ENCODE peak calls at places on chromosomes 6 and 20, in eight cellular contexts. A, Z, B, J, O, X, M and D are unnamed samples.

GRCh38 chr20:5612476-5613291 is 137.5 kb upstream of the SHLD1 start:
- DNase-seq in Z (no peak), B (no peak), A (peak; percentile 9), X (no peak), M (no peak), O (no peak), J (peak; percentile 85), D (no peak)

GRCh38 chr6:15312500-15312899 is 66.6 kb downstream of the JARID2 start:
- DNase-seq in J (peak; percentile 62), Z (no peak), M (no peak), B (no peak), A (no peak), X (no peak), O (no peak), D (no peak)

GRCh38 chr6:160912411-160912810 is 79.2 kb upstream of the MAP3K4 start:
- DNase-seq in X (no peak), O (no peak), B (no peak), A (no peak), J (no peak), M (no peak), Z (no peak), D (no peak)

GRCh38 chr6:79438015-79438414 is 99.2 kb downstream of the LCA5 start:
- DNase-seq in X (no peak), A (peak; percentile 16), B (no peak), Z (no peak), O (no peak), M (no peak), J (no peak), D (no peak)

GRCh38 chr6:170049641-170050491 is 241.0 kb downstream of the DLL1 start:
- DNase-seq in X (no peak), Z (no peak), B (no peak), J (peak; percentile 50), M (no peak), A (peak; percentile 68), O (peak; percentile 11), D (no peak)

GRCh38 chr6:63844287-63844686 is 208.7 kb downstream of the PHF3 start:
- DNase-seq in O (no peak), Z (no peak), J (peak; percentile 96), B (no peak), X (no peak), A (peak; percentile 72), M (no peak), D (no peak)

GRCh38 chr6:34484899-34485298 is 19.0 kb downstream of the PACSIN1 start:
- DNase-seq in O (no peak), Z (no peak), M (peak; percentile 65), J (no peak), X (no peak), B (no peak), A (no peak), D (no peak)

GRCh38 chr6:165774903-165775608 is 112.0 kb upstream of the PDE10A start:
- DNase-seq in X (no peak), B (no peak), O (no peak), A (no peak), M (no peak), J (no peak), Z (peak; percentile 51), D (no peak)

GRCh38 chr20:15889073-15889923 is 684.0 kb downstream of the KIF16B start:
- DNase-seq in Z (no peak), A (no peak), J (no peak), O (no peak), M (no peak), X (no peak), B (no peak), D (no peak)

GRCh38 chr6:73927421-73927820 is 231.4 kb downstream of the CD109 start:
- DNase-seq in X (no peak), B (no peak), O (no peak), Z (no peak), J (no peak), A (no peak), M (no peak), D (no peak)

GRCh38 chr20:43292221-43292620 is 102.5 kb upstream of the PTPRT start:
- DNase-seq in M (no peak), J (no peak), O (no peak), X (no peak), B (no peak), Z (no peak), A (no peak), D (no peak)

GRCh38 chr20:44730441-44730840 is 15.2 kb upstream of the KCNK15 start:
- DNase-seq in X (no peak), A (peak; percentile 95), O (no peak), M (no peak), J (peak; percentile 77), B (peak; percentile 92), Z (no peak), D (no peak)

GRCh38 chr6:98871057-98871456 is 36.7 kb downstream of the POU3F2 start:
- DNase-seq in O (no peak), Z (no peak), B (no peak), A (peak; percentile 58), M (no peak), J (no peak), X (no peak), D (no peak)

GRCh38 chr6:40796280-40797223 is 209.4 kb upstream of the LRFN2 start:
- DNase-seq in J (no peak), A (no peak), X (no peak), O (peak; percentile 62), M (no peak), Z (peak; percentile 10), B (no peak), D (no peak)

GRCh38 chr20:4216142-4216735 is 200.9 kb upstream of the RNF24 start:
- DNase-seq in M (no peak), X (no peak), B (no peak), J (peak; percentile 38), Z (no peak), A (no peak), O (no peak), D (no peak)

DNA sequence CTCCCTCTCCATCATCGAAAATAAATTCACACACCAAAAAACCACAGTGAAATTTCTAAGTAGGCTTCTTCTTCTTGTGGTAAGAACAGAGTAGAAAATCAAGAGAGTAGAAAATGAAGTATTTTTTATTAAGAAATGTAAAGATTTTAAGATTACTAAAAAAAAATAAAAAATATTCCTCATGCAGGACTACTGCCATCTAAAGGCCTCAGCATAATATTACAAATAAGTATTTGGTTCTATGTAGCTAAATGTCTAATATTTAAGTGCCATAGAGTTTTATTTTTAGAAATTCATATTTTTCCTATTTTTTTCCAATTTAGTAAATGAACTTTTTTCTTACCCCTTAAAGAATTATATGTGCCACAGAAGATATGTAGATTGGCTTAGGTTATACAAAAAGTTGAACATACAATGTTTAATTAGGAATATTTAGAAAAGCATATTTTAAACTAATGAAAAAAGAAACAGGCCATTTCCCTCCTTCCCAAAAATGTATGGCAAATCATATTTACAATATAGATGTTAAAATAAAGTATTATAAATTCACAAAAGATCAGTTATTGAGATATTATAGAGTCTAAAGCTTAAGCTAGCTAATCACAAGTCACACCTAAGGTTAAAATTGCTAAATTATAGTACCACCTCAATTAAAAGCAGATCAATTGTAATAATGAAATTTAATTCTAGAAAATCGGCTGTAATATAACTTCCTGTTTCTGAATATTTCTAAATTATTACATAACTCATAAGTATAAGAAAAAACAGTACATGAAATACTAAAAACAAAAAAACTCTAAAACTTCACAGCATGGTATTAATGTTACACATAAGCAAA is 3.5 kb upstream of the NT5DC1 start:
- DNase-seq in X (no peak), A (no peak), Z (no peak), O (no peak), J (peak; percentile 44), B (no peak), M (no peak), D (no peak)
- TF ChIP-seq CTCF in X (peak; percentile 54), A (peak; percentile 26), Z (peak; percentile 38), O (peak; percentile 40), J (peak; percentile 73), B (peak; percentile 52), M (peak; percentile 24), D (peak; percentile 76)

GRCh38 chr20:36573798-36574277 is 441 bp downstream of the TGIF2 start:
- DNase-seq in M (peak; percentile 45), O (no peak), Z (no peak), J (no peak), B (no peak), A (no peak), X (no peak), D (no peak)
- TF ChIP-seq CTCF in M (no peak), O (no peak), Z (no peak), J (no peak), B (no peak), A (no peak), X (no peak), D (no peak)

GRCh38 chr6:118522422-118522821 is 25.7 kb upstream of the PLN start:
- DNase-seq in B (no peak), J (no peak), O (no peak), X (no peak), Z (no peak), A (no peak), M (no peak), D (no peak)
- TF ChIP-seq CTCF in B (no peak), J (no peak), O (no peak), X (no peak), Z (no peak), A (no peak), M (no peak), D (no peak)

GRCh38 chr6:168615837-168616236 is 174.9 kb downstream of the SMOC2 start:
- DNase-seq in J (no peak), X (no peak), B (no peak), O (no peak), M (no peak), Z (no peak), A (no peak), D (no peak)

GRCh38 chr6:168612586-168612985 is 171.6 kb downstream of the SMOC2 start:
- DNase-seq in B (no peak), X (no peak), O (no peak), J (no peak), A (no peak), M (no peak), Z (no peak), D (no peak)

GRCh38 chr6:168619560-168620314 is 178.8 kb downstream of the SMOC2 start:
- DNase-seq in A (no peak), M (peak; percentile 55), X (no peak), O (no peak), Z (no peak), B (no peak), J (no peak), D (no peak)

GRCh38 chr6:168618546-168619315 is 177.7 kb downstream of the SMOC2 start:
- DNase-seq in M (peak; percentile 50), B (no peak), J (no peak), Z (no peak), A (no peak), X (no peak), O (no peak), D (no peak)

DNA sequence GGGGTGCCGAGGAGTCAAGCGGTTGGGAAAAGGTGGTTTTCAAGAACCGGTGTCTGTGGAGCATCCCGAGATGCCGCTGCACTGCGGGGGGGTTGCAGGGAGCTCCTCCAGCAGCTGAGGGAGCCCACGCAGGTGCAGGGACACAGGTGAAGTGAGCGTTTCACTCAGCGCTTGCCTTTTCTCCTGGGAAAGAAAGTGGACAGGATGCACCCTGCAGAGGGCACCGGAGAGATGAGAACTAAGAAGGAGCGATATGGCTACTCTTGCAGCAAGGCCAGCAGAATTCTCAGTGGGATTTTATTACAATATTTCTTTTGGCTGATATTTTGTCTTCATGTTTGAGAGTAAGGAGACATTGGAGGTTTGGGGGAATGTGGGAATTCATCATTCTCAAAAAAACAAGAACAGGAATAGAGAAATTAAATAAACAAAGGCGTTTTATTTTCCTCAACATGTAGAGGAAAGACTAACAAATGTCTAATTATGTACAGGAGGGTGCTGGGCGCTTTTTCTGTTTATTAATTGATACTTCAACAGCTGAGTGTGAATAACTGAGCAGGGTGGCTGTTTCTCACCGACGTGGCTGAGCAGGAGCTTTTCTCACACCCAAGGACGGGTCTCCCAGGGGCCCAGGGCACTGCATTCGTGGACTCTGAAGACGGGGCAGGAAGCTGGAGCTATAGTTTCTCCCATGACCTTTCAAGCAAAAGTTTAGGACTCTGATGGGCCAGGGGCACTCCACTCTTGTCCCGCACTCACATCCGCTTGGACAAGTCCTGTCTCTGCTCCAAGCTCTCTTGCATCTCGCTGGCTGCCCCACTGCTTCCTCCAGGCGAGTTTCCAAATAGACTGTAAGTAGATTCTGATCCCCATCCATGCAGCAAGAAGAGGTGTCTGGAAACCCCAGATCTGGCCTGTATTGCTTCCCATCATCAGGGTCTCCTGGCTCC is 176.1 kb downstream of the SMOC2 start:
- DNase-seq in X (peak; percentile 38), B (peak; percentile 10), J (no peak), A (no peak), Z (no peak), M (no peak), O (no peak), D (no peak)
- TF ChIP-seq CTCF in X (peak; percentile 44), B (no peak), J (no peak), A (no peak), Z (no peak), M (no peak), O (no peak), D (peak; percentile 46)